ENCODE peak calls at places on chromosomes 11 and 22, in four cellular contexts. Z is activated CD8-positive, alpha-beta T cell treated with anti-CD3 and anti-CD28 coated beads for 36 hours; J is Peyer's patch; V is GM12891. G is an unnamed sample.
A peak's percentile ranks its signal among the peaks of the same experiment; 100 is the strongest.

GRCh38 chr22:31148953-31149627 is 8.8 kb upstream of the PLA2G3 start:
- DNase-seq in Z (peak; percentile 60), J (peak; percentile 81), V (no peak), G (no peak)

GRCh38 chr11:57779275-57779674 is 17.7 kb downstream of the CTNND1 start:
- DNase-seq in Z (no peak), J (no peak), V (no peak), G (no peak)

GRCh38 chr22:50315289-50316113 is 8.1 kb upstream of the PLXNB2 start:
- DNase-seq in Z (no peak), J (no peak), V (no peak), G (no peak)

GRCh38 chr11:31788066-31788465 is 23.1 kb downstream of the PAX6 start:
- DNase-seq in Z (no peak), J (no peak), V (no peak), G (no peak)

GRCh38 chr22:20031732-20032406 is 11.0 kb downstream of the TANGO2 start:
- DNase-seq in Z (peak; percentile 28), J (peak; percentile 65), V (no peak), G (no peak)

GRCh38 chr11:74019860-74020259 is 11.0 kb upstream of the UCP3 start:
- DNase-seq in Z (peak; percentile 90), J (no peak), V (no peak), G (no peak)

GRCh38 chr11:44893250-44894216 is 57.1 kb downstream of the TP53I11 start:
- DNase-seq in Z (no peak), J (no peak), V (no peak), G (no peak)

GRCh38 chr22:20524004-20524481 is 16.6 kb downstream of the MED15 start:
- DNase-seq in Z (peak; percentile 53), J (no peak), V (no peak), G (peak; percentile 9)

GRCh38 chr11:110468095-110468494 is 38.3 kb downstream of the FDX1 start:
- DNase-seq in Z (no peak), J (no peak), V (no peak), G (no peak)

GRCh38 chr22:33070600-33070999 is 12.4 kb upstream of the SYN3 start:
- DNase-seq in Z (no peak), J (no peak), V (no peak), G (no peak)

GRCh38 chr11:27234043-27234668 is 128.9 kb downstream of the CCDC34 start:
- DNase-seq in Z (no peak), J (peak; percentile 85), V (peak; percentile 33), G (no peak)

GRCh38 chr11:33643167-33643817 is 57.3 kb downstream of the C11orf91 start:
- DNase-seq in Z (no peak), J (no peak), V (no peak), G (no peak)

GRCh38 chr11:92070026-92070889 is 154.4 kb upstream of the FAT3 start:
- DNase-seq in Z (no peak), J (no peak), V (no peak), G (no peak)

GRCh38 chr11:79538775-79539174 is 97.9 kb upstream of the TENM4 start:
- DNase-seq in Z (no peak), J (no peak), V (no peak), G (no peak)

GRCh38 chr11:2433106-2433925 is 11.0 kb downstream of the TRPM5 start:
- DNase-seq in Z (no peak), J (no peak), V (no peak), G (no peak)